ENCODE peak calls at places on chromosomes 7 and 10, in ten cellular contexts. One of them, this sample, is unnamed.

GRCh38 chr10:125742465-125742864 is 23.0 kb downstream of the EDRF1 start:
- DNase-seq in GM13977: no peak
- DNase-seq in left ventricle myocardium inferior: no peak
- DNase-seq in cardiac fibroblast: peak; percentile 7
- DNase-seq in mucosa of descending colon: no peak
- DNase-seq in nephron progenitor cell: no peak
- DNase-seq in GM12864: no peak
- DNase-seq in AG09309: no peak
- DNase-seq in endothelial cell: no peak
- DNase-seq in fibroblast of the aortic adventitia: peak; percentile 3
- DNase-seq in this sample: no peak

GRCh38 chr7:80392229-80393169 is 119.4 kb downstream of the GNAT3 start:
- DNase-seq in mucosa of descending colon: no peak
- DNase-seq in cardiac fibroblast: peak; percentile 70
- DNase-seq in left ventricle myocardium inferior: no peak
- DNase-seq in GM12864: no peak
- DNase-seq in fibroblast of the aortic adventitia: peak; percentile 72
- DNase-seq in nephron progenitor cell: no peak
- DNase-seq in GM13977: no peak
- DNase-seq in endothelial cell: no peak
- DNase-seq in AG09309: no peak
- DNase-seq in this sample: no peak

GRCh38 chr7:19752045-19752444 is 21.4 kb downstream of the TMEM196 start:
- DNase-seq in mucosa of descending colon: no peak
- DNase-seq in nephron progenitor cell: no peak
- DNase-seq in left ventricle myocardium inferior: no peak
- DNase-seq in AG09309: no peak
- DNase-seq in GM13977: no peak
- DNase-seq in fibroblast of the aortic adventitia: peak; percentile 47
- DNase-seq in endothelial cell: no peak
- DNase-seq in GM12864: no peak
- DNase-seq in cardiac fibroblast: peak; percentile 27
- DNase-seq in this sample: no peak

GRCh38 chr7:8783229-8783628 is 349.8 kb downstream of the NXPH1 start:
- DNase-seq in mucosa of descending colon: no peak
- DNase-seq in nephron progenitor cell: no peak
- DNase-seq in endothelial cell: no peak
- DNase-seq in fibroblast of the aortic adventitia: no peak
- DNase-seq in AG09309: no peak
- DNase-seq in left ventricle myocardium inferior: no peak
- DNase-seq in GM13977: no peak
- DNase-seq in cardiac fibroblast: no peak
- DNase-seq in GM12864: no peak
- DNase-seq in this sample: no peak

GRCh38 chr7:50121269-50121668 is 28.2 kb upstream of the ZPBP start:
- DNase-seq in GM13977: no peak
- DNase-seq in endothelial cell: no peak
- DNase-seq in fibroblast of the aortic adventitia: no peak
- DNase-seq in GM12864: peak; percentile 51
- DNase-seq in AG09309: no peak
- DNase-seq in cardiac fibroblast: no peak
- DNase-seq in left ventricle myocardium inferior: no peak
- DNase-seq in mucosa of descending colon: no peak
- DNase-seq in nephron progenitor cell: no peak
- DNase-seq in this sample: no peak

GRCh38 chr7:116089293-116089692 is 58.7 kb upstream of the TFEC start:
- DNase-seq in GM13977: no peak
- DNase-seq in mucosa of descending colon: no peak
- DNase-seq in GM12864: no peak
- DNase-seq in AG09309: no peak
- DNase-seq in left ventricle myocardium inferior: no peak
- DNase-seq in cardiac fibroblast: no peak
- DNase-seq in nephron progenitor cell: no peak
- DNase-seq in fibroblast of the aortic adventitia: peak; percentile 55
- DNase-seq in endothelial cell: no peak
- DNase-seq in this sample: no peak

GRCh38 chr7:116395125-116395791 is 104.3 kb upstream of the CAV2 start:
- DNase-seq in GM13977: no peak
- DNase-seq in cardiac fibroblast: peak; percentile 74
- DNase-seq in nephron progenitor cell: no peak
- DNase-seq in left ventricle myocardium inferior: no peak
- DNase-seq in mucosa of descending colon: no peak
- DNase-seq in fibroblast of the aortic adventitia: peak; percentile 87
- DNase-seq in endothelial cell: peak; percentile 16
- DNase-seq in AG09309: peak; percentile 52
- DNase-seq in GM12864: no peak
- DNase-seq in this sample: no peak

GRCh38 chr7:107777702-107778101 is 25.3 kb downstream of the SLC26A3 start:
- DNase-seq in cardiac fibroblast: no peak
- DNase-seq in nephron progenitor cell: no peak
- DNase-seq in GM12864: no peak
- DNase-seq in endothelial cell: no peak
- DNase-seq in fibroblast of the aortic adventitia: no peak
- DNase-seq in GM13977: no peak
- DNase-seq in AG09309: no peak
- DNase-seq in mucosa of descending colon: no peak
- DNase-seq in left ventricle myocardium inferior: no peak
- DNase-seq in this sample: no peak

GRCh38 chr10:69335063-69335587 is 56.8 kb downstream of the HK1 start:
- DNase-seq in GM13977: no peak
- DNase-seq in cardiac fibroblast: peak; percentile 89
- DNase-seq in mucosa of descending colon: peak; percentile 67
- DNase-seq in nephron progenitor cell: no peak
- DNase-seq in fibroblast of the aortic adventitia: peak; percentile 44
- DNase-seq in AG09309: no peak
- DNase-seq in endothelial cell: no peak
- DNase-seq in left ventricle myocardium inferior: peak; percentile 72
- DNase-seq in GM12864: no peak
- DNase-seq in this sample: no peak

GRCh38 chr10:69334258-69335062 is 56.2 kb downstream of the HK1 start:
- DNase-seq in GM12864: no peak
- DNase-seq in left ventricle myocardium inferior: no peak
- DNase-seq in nephron progenitor cell: no peak
- DNase-seq in fibroblast of the aortic adventitia: no peak
- DNase-seq in mucosa of descending colon: no peak
- DNase-seq in endothelial cell: no peak
- DNase-seq in GM13977: no peak
- DNase-seq in AG09309: no peak
- DNase-seq in cardiac fibroblast: no peak
- DNase-seq in this sample: no peak

GRCh38 chr10:69332278-69333010 is 54.1 kb downstream of the HK1 start:
- DNase-seq in mucosa of descending colon: no peak
- DNase-seq in GM12864: no peak
- DNase-seq in left ventricle myocardium inferior: no peak
- DNase-seq in endothelial cell: no peak
- DNase-seq in nephron progenitor cell: no peak
- DNase-seq in cardiac fibroblast: no peak
- DNase-seq in fibroblast of the aortic adventitia: no peak
- DNase-seq in AG09309: no peak
- DNase-seq in GM13977: no peak
- DNase-seq in this sample: no peak

GRCh38 chr10:69331161-69331560 is 52.9 kb downstream of the HK1 start:
- DNase-seq in AG09309: no peak
- DNase-seq in mucosa of descending colon: no peak
- DNase-seq in nephron progenitor cell: no peak
- DNase-seq in endothelial cell: no peak
- DNase-seq in fibroblast of the aortic adventitia: no peak
- DNase-seq in left ventricle myocardium inferior: no peak
- DNase-seq in cardiac fibroblast: no peak
- DNase-seq in GM12864: no peak
- DNase-seq in GM13977: no peak
- DNase-seq in this sample: no peak

DNA sequence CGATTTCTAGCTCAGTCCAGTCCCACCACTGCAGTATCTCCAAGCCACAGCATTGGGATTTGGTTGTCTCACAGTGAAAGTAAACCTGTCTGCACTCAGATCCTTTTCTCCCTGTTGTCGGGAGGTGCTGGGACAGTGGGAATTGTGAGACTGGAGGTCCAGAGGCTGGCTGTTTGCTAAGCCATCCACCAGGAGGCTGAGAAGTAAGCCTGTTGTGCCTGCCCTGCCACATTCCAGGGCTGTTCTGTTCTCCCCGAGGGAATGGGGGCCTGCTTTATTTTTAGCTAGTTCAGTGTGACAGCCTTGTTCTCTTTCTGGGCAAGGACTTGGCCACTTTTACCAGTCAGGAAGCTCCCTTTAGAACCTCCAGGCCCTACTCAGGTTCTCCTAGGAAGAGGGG is 54.9 kb downstream of the HK1 start:
- DNase-seq in fibroblast of the aortic adventitia: peak; percentile 40
- DNase-seq in AG09309: no peak
- DNase-seq in endothelial cell: no peak
- DNase-seq in nephron progenitor cell: no peak
- DNase-seq in cardiac fibroblast: peak; percentile 69
- DNase-seq in left ventricle myocardium inferior: no peak
- DNase-seq in GM12864: no peak
- DNase-seq in mucosa of descending colon: no peak
- DNase-seq in GM13977: no peak
- DNase-seq in this sample: no peak
- TF ChIP-seq CTCF in fibroblast of the aortic adventitia: peak; percentile 23
- TF ChIP-seq CTCF in AG09309: peak; percentile 30
- TF ChIP-seq CTCF in endothelial cell: no peak
- TF ChIP-seq CTCF in nephron progenitor cell: no peak
- TF ChIP-seq CTCF in cardiac fibroblast: peak; percentile 39
- TF ChIP-seq CTCF in left ventricle myocardium inferior: peak; percentile 58
- TF ChIP-seq CTCF in GM12864: no peak
- TF ChIP-seq CTCF in mucosa of descending colon: no peak
- TF ChIP-seq CTCF in GM13977: no peak
- TF ChIP-seq CTCF in this sample: no peak

DNA sequence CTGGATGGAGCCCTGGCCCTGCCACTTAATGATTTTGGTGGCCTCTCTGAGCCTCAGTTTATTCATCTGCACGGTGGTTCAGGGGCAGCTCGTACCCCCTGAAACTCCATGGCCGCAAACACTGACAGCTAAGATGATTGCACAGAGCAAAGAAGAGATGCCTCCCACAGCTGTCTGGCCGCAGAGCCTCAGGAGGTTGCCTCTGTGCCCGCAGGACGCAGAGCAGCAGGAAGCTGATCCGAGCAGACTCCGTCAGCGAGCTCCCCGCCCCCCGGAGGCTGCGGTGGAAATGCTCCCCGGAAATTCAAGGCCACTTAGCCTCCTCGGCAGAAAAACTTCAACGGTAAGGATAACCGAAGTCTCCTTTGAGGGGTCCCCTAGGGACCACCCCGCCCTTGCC is 30.2 kb upstream of the C10orf53 start:
- DNase-seq in mucosa of descending colon: no peak
- DNase-seq in cardiac fibroblast: peak; percentile 5
- DNase-seq in left ventricle myocardium inferior: no peak
- DNase-seq in AG09309: no peak
- DNase-seq in fibroblast of the aortic adventitia: no peak
- DNase-seq in GM12864: no peak
- DNase-seq in GM13977: no peak
- DNase-seq in endothelial cell: peak; percentile 23
- DNase-seq in nephron progenitor cell: peak; percentile 36
- DNase-seq in this sample: no peak
- TF ChIP-seq CTCF in mucosa of descending colon: no peak
- TF ChIP-seq CTCF in cardiac fibroblast: no peak
- TF ChIP-seq CTCF in left ventricle myocardium inferior: no peak
- TF ChIP-seq CTCF in AG09309: no peak
- TF ChIP-seq CTCF in fibroblast of the aortic adventitia: no peak
- TF ChIP-seq CTCF in GM12864: no peak
- TF ChIP-seq CTCF in GM13977: no peak
- TF ChIP-seq CTCF in endothelial cell: no peak
- TF ChIP-seq CTCF in nephron progenitor cell: no peak
- TF ChIP-seq CTCF in this sample: no peak

GRCh38 chr7:73895626-73896025 is 34.7 kb downstream of the TMEM270 start:
- DNase-seq in nephron progenitor cell: no peak
- DNase-seq in GM12864: no peak
- DNase-seq in AG09309: no peak
- DNase-seq in GM13977: no peak
- DNase-seq in fibroblast of the aortic adventitia: peak; percentile 62
- DNase-seq in cardiac fibroblast: no peak
- DNase-seq in endothelial cell: no peak
- DNase-seq in mucosa of descending colon: no peak
- DNase-seq in left ventricle myocardium inferior: no peak
- DNase-seq in this sample: no peak

GRCh38 chr7:73896454-73896853 is 35.5 kb downstream of the TMEM270 start:
- DNase-seq in GM13977: peak; percentile 65
- DNase-seq in fibroblast of the aortic adventitia: peak; percentile 38
- DNase-seq in cardiac fibroblast: no peak
- DNase-seq in mucosa of descending colon: no peak
- DNase-seq in left ventricle myocardium inferior: no peak
- DNase-seq in GM12864: peak; percentile 5
- DNase-seq in endothelial cell: no peak
- DNase-seq in AG09309: no peak
- DNase-seq in nephron progenitor cell: no peak
- DNase-seq in this sample: no peak

GRCh38 chr7:73893342-73894101 is 32.6 kb downstream of the TMEM270 start:
- DNase-seq in endothelial cell: no peak
- DNase-seq in GM12864: no peak
- DNase-seq in GM13977: no peak
- DNase-seq in left ventricle myocardium inferior: peak; percentile 85
- DNase-seq in nephron progenitor cell: no peak
- DNase-seq in mucosa of descending colon: peak; percentile 31
- DNase-seq in AG09309: no peak
- DNase-seq in fibroblast of the aortic adventitia: peak; percentile 65
- DNase-seq in cardiac fibroblast: peak; percentile 23
- DNase-seq in this sample: no peak

GRCh38 chr7:73892003-73892975 is 31.3 kb downstream of the TMEM270 start:
- DNase-seq in nephron progenitor cell: no peak
- DNase-seq in AG09309: no peak
- DNase-seq in endothelial cell: no peak
- DNase-seq in GM12864: no peak
- DNase-seq in cardiac fibroblast: peak; percentile 74
- DNase-seq in mucosa of descending colon: no peak
- DNase-seq in GM13977: no peak
- DNase-seq in fibroblast of the aortic adventitia: peak; percentile 78
- DNase-seq in left ventricle myocardium inferior: peak; percentile 62
- DNase-seq in this sample: no peak

GRCh38 chr7:73894851-73895441 is 34.0 kb downstream of the TMEM270 start:
- DNase-seq in mucosa of descending colon: peak; percentile 78
- DNase-seq in AG09309: peak; percentile 86
- DNase-seq in nephron progenitor cell: no peak
- DNase-seq in GM13977: no peak
- DNase-seq in endothelial cell: no peak
- DNase-seq in cardiac fibroblast: peak; percentile 84
- DNase-seq in GM12864: no peak
- DNase-seq in left ventricle myocardium inferior: peak; percentile 85
- DNase-seq in fibroblast of the aortic adventitia: peak; percentile 98
- DNase-seq in this sample: no peak
- TF ChIP-seq CTCF in mucosa of descending colon: no peak
- TF ChIP-seq CTCF in AG09309: no peak
- TF ChIP-seq CTCF in nephron progenitor cell: no peak
- TF ChIP-seq CTCF in GM13977: no peak
- TF ChIP-seq CTCF in endothelial cell: no peak
- TF ChIP-seq CTCF in cardiac fibroblast: no peak
- TF ChIP-seq CTCF in GM12864: no peak
- TF ChIP-seq CTCF in left ventricle myocardium inferior: no peak
- TF ChIP-seq CTCF in fibroblast of the aortic adventitia: peak; percentile 44
- TF ChIP-seq CTCF in this sample: no peak

DNA sequence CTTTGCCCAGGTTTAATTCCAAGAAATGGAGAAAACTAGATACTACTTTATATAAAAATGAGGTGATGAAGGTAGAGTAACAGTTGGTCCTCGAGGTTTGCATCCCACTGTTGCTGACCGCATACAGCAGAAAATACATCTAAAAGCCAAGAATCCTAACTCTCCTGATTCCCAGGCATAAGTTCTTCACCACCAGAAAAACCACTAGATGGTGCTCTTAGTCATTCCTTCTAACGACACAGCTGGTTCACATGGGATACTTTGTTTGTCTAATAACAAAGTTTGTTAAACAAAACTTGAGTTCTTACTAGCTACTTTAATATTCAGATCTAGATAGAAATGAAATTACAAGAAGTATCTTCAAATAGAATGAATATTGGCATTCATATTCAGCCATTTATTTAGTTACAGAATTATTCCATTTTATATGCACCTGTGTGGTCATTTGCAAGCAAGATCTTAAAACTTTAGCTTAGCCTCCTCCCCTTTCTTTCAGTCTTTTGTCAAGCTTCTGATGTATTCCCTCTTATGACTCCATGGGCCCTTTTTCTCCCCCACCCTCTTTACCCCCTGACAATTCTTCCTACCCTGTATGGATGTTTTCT is 54.1 kb upstream of the CYP26C1 start:
- DNase-seq in fibroblast of the aortic adventitia: peak; percentile 76
- DNase-seq in AG09309: no peak
- DNase-seq in endothelial cell: no peak
- DNase-seq in cardiac fibroblast: peak; percentile 73
- DNase-seq in nephron progenitor cell: peak; percentile 4
- DNase-seq in GM12864: no peak
- DNase-seq in left ventricle myocardium inferior: no peak
- DNase-seq in mucosa of descending colon: no peak
- DNase-seq in GM13977: no peak
- DNase-seq in this sample: peak; percentile 14
- TF ChIP-seq CTCF in fibroblast of the aortic adventitia: peak; percentile 76
- TF ChIP-seq CTCF in AG09309: peak; percentile 73
- TF ChIP-seq CTCF in endothelial cell: no peak
- TF ChIP-seq CTCF in cardiac fibroblast: peak; percentile 64
- TF ChIP-seq CTCF in nephron progenitor cell: peak; percentile 66
- TF ChIP-seq CTCF in GM12864: peak; percentile 47
- TF ChIP-seq CTCF in left ventricle myocardium inferior: peak; percentile 59
- TF ChIP-seq CTCF in mucosa of descending colon: peak; percentile 47
- TF ChIP-seq CTCF in GM13977: peak; percentile 60
- TF ChIP-seq CTCF in this sample: peak; percentile 52